ENCODE peak calls at places on chromosome 13, in eight cellular contexts. H, N, T, J, B, U, E and Z are unnamed samples.

GRCh38 chr13:71144883-71145282 is 722.1 kb downstream of the DACH1 start:
- DNase-seq in H (no peak), B (no peak), N (no peak), U (no peak), T (no peak), E (no peak), J (no peak), Z (no peak)

GRCh38 chr13:33284916-33285315 is 639 bp downstream of the STARD13 start:
- DNase-seq in E (no peak), H (no peak), B (no peak), U (no peak), N (no peak), T (no peak), J (no peak), Z (no peak)

GRCh38 chr13:98295371-98295770 is 118.3 kb upstream of the RNF113B start:
- DNase-seq in U (no peak), T (no peak), N (no peak), B (peak; percentile 66), J (no peak), E (no peak), H (no peak), Z (no peak)

GRCh38 chr13:41917641-41918040 is 43.3 kb downstream of the VWA8 start:
- DNase-seq in N (no peak), B (peak; percentile 88), H (no peak), J (no peak), E (no peak), U (no peak), T (peak; percentile 14), Z (no peak)

GRCh38 chr13:42001580-42001979 is 40.7 kb upstream of the VWA8 start:
- DNase-seq in E (no peak), U (no peak), J (no peak), B (peak; percentile 93), T (no peak), H (no peak), N (no peak), Z (peak; percentile 27)

GRCh38 chr13:99803141-99803540 is 168.4 kb downstream of the ZIC5 start:
- DNase-seq in E (no peak), T (no peak), N (no peak), U (no peak), J (no peak), H (no peak), B (no peak), Z (no peak)

GRCh38 chr13:87280139-87280538 is 391.0 kb upstream of the SLITRK5 start:
- DNase-seq in N (no peak), E (no peak), H (no peak), B (no peak), T (peak; percentile 1), J (no peak), U (no peak), Z (no peak)

GRCh38 chr13:51848674-51849073 is 3.7 kb upstream of the TMEM272 start:
- DNase-seq in N (no peak), J (no peak), T (no peak), U (no peak), E (no peak), B (peak; percentile 67), H (no peak), Z (no peak)

GRCh38 chr13:87147076-87147475 is 524.1 kb upstream of the SLITRK5 start:
- DNase-seq in J (no peak), B (peak; percentile 76), U (no peak), N (no peak), E (no peak), H (no peak), T (no peak), Z (no peak)

GRCh38 chr13:40483601-40484000 is 182.8 kb downstream of the FOXO1 start:
- DNase-seq in J (no peak), N (peak; percentile 36), U (no peak), B (no peak), H (no peak), E (no peak), T (no peak), Z (no peak)

GRCh38 chr13:83881031-83881727 is 1.1 kb downstream of the SLITRK1 start:
- DNase-seq in N (no peak), J (no peak), T (no peak), E (no peak), H (no peak), U (no peak), B (no peak), Z (no peak)

GRCh38 chr13:110897024-110897423 is 17.8 kb downstream of the ANKRD10 start:
- DNase-seq in B (no peak), H (no peak), T (no peak), N (no peak), E (no peak), U (no peak), J (no peak), Z (no peak)

DNA sequence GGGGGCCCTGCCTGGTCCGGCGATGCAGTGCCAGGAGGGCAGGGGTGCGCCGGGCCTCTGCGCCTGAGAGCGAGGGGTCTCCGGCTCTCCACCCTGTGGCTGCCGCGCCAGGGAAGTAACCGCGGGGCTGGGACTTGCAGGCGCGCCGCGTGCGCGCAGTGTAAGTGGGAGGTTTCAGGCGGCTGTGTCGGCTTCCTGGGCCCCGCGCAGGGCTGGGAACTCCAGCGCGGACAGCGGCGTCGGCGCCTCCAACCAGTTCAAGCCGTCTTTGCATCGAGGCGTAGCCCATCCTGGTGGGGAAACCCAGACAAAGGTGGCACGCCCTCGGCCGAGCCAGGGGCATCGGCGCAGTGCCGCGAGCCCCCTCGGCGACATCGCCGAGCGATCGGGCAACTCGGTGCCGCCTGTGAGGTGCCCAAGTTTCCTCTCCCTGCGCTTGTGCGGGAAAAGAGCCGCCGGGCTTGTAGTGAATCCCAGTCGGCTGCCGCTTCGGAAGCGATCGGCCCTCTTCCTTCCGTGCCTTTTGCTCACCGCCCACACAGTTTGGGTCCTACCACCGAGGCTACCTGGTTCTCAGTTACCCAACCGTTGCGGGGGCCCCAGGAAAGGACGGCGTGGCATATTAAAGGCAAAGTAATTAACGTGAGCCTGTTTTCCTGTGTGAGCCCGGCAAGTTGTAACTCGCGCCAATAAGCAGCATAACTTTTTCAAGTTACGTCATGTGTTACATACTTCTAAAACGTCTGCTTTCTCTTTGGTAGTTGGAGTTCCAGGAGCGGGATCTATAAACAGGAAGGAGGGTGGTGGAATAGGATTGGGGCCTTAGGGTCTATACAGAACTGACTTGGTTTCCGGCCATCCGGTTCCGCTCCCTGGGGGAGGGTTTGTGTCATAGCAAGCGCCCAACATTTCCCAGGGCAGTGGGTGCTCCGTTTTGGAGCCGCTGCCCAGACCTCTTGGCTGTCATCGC is 1.2 kb downstream of the LRCH1 start:
- DNase-seq in J (peak; percentile 78), N (peak; percentile 65), H (peak; percentile 79), T (peak; percentile 96), E (peak; percentile 59), U (peak; percentile 83), B (peak; percentile 95), Z (peak; percentile 41)
- TF ChIP-seq POLR2A in J (peak; percentile 64), N (peak; percentile 55), H (peak; percentile 16), T (peak; percentile 38), E (peak; percentile 8), U (no peak), B (peak; percentile 38), Z (no peak)

GRCh38 chr13:50071399-50071798 is 56.2 kb downstream of the KCNRG start:
- DNase-seq in N (no peak), T (peak; percentile 31), B (no peak), E (no peak), J (no peak), H (no peak), U (no peak), Z (no peak)
- TF ChIP-seq POLR2A in N (no peak), T (no peak), B (no peak), E (no peak), J (no peak), H (no peak), U (no peak), Z (no peak)

DNA sequence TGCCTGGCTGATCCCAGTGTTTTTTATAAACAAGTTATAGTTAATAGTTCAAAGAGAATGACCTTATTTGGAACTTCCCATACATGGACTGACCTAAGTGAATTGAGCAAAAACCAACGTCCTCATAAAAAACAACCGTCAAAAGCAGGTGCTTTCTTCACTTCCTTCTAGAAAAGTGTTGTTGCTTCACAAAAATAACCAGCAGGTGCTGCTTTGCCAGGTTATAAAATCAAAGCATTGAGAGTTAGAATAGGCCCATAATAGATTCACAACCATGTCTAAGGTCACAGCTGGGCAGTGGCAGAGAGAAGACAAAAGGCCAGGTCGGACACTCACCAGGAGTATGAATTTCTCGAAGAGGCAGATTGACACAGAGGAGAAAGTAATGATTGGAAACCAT is 9.5 kb downstream of the RUBCNL start:
- DNase-seq in H (peak; percentile 41), T (peak; percentile 61), U (no peak), N (no peak), B (no peak), J (no peak), E (no peak), Z (no peak)
- TF ChIP-seq POLR2A in H (no peak), T (no peak), U (no peak), N (no peak), B (no peak), J (no peak), E (no peak), Z (no peak)

GRCh38 chr13:48975101-48975925 is at the start of gene FNDC3A:
- DNase-seq in U (peak; percentile 81), B (peak; percentile 64), T (peak; percentile 91), E (peak; percentile 27), N (peak; percentile 42), H (peak; percentile 58), J (peak; percentile 49), Z (peak; percentile 31)

GRCh38 chr13:48978942-48979601 is 3.4 kb downstream of the FNDC3A start:
- DNase-seq in H (no peak), E (no peak), T (no peak), B (no peak), U (no peak), J (no peak), N (no peak), Z (no peak)

GRCh38 chr13:48977973-48978372 is 2.3 kb downstream of the FNDC3A start:
- DNase-seq in J (no peak), H (no peak), B (peak; percentile 57), U (no peak), E (no peak), T (no peak), N (no peak), Z (no peak)

GRCh38 chr13:48975926-48976676 is 389 bp downstream of the FNDC3A start:
- DNase-seq in T (peak; percentile 95), J (peak; percentile 86), U (peak; percentile 90), N (peak; percentile 90), B (peak; percentile 75), E (peak; percentile 63), H (peak; percentile 80), Z (peak; percentile 45)

DNA sequence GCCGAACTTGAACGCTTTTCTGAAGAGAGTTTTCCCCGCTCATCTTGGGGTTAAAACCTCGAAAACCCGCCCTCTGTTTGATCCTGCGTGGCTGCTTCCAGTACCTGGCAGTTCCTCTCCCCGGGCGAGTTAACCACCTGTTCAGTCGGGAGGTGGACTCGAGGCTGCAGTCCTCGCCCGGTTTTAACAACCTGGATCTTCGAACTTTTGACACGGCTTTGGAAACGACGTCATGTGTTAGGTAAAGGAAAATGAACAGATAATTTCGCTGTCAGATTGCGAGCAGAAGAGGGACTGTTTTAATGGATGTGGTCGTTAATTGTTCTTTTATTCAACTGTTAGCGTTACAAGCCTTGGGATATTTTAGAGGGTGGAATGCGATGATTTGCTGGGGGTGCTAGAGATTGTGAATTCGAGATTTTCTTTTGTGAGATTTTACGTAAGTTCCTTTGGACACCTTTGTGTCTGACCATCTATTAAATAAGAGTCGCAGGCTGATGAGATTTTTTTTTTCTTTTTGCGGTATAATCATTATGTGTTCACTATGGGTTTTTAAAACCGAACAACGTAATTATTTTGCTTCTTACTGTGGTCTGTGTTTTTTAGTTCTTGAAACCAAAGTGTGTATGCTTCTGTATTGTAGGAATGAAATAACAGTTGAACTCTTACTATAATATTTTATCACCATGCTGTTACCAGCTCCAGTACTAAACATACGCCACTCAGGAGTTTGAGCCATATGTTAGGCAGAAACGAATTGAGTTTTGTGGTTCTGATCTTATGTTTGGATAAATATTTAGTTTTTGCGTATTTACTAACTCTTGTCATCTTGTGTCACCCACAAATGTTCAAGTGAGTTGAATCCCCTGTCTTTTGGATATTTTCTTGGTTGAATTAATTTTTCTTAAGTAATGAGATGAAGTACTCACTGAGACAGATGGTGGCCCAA is 1.2 kb downstream of the FNDC3A start:
- DNase-seq in N (no peak), H (peak; percentile 66), U (peak; percentile 80), E (peak; percentile 38), T (peak; percentile 21), B (no peak), J (peak; percentile 85), Z (no peak)
- TF ChIP-seq POLR2A in N (peak; percentile 97), H (peak; percentile 63), U (no peak), E (no peak), T (no peak), B (no peak), J (peak; percentile 34), Z (no peak)